ENCODE peak calls at places on chromosomes 7 and 10, in five cellular contexts. N, Q, I, X and E are unnamed samples.
A peak's percentile ranks its signal among the peaks of the same experiment; 100 is the strongest.

GRCh38 chr7:2785071-2785500 is 59.0 kb downstream of the GNA12 start:
- DNase-seq in X (peak; percentile 59), I (no peak), Q (peak; percentile 42), N (no peak), E (no peak)

GRCh38 chr10:71295641-71296040 is 23.4 kb upstream of the SLC29A3 start:
- DNase-seq in N (no peak), Q (no peak), I (peak; percentile 43), X (no peak), E (no peak)

GRCh38 chr7:13179011-13179574 is 491.7 kb downstream of the ARL4A start:
- DNase-seq in N (no peak), I (no peak), X (no peak), Q (peak; percentile 12), E (no peak)

GRCh38 chr10:119737827-119738226 is 12.0 kb downstream of the INPP5F start:
- DNase-seq in I (no peak), Q (peak; percentile 77), X (peak; percentile 84), N (no peak), E (peak; percentile 69)

GRCh38 chr10:1715821-1716220 is 21.5 kb downstream of the ADARB2 start:
- DNase-seq in Q (no peak), N (no peak), X (peak; percentile 1), I (no peak), E (no peak)

GRCh38 chr10:5587151-5588079 is 62.7 kb downstream of the CALML3 start:
- DNase-seq in N (no peak), X (no peak), I (no peak), Q (peak; percentile 43), E (peak; percentile 31)

GRCh38 chr7:131629203-131629871 is 72.9 kb upstream of the PODXL start:
- DNase-seq in Q (peak; percentile 39), N (no peak), I (peak; percentile 61), X (peak; percentile 55), E (no peak)

GRCh38 chr10:74058658-74059057 is 60.7 kb downstream of the VCL start:
- DNase-seq in I (no peak), Q (peak; percentile 35), X (peak; percentile 55), N (no peak), E (no peak)

GRCh38 chr7:147978651-147979050 is 611.9 kb upstream of the C7orf33 start:
- DNase-seq in N (no peak), I (no peak), X (no peak), Q (no peak), E (no peak)

GRCh38 chr7:93047514-93048099 is 70.2 kb downstream of the SAMD9 start:
- DNase-seq in I (no peak), X (no peak), N (no peak), Q (no peak), E (no peak)

GRCh38 chr7:26531926-26532325 is 240.3 kb downstream of the SNX10 start:
- DNase-seq in Q (no peak), X (no peak), I (no peak), N (no peak), E (no peak)

GRCh38 chr10:57113545-57113944 is 752.5 kb upstream of the ZWINT start:
- DNase-seq in X (no peak), I (no peak), Q (no peak), N (no peak), E (no peak)

GRCh38 chr10:103452714-103453230 is 602 bp upstream of the CALHM2 start:
- DNase-seq in Q (no peak), X (no peak), N (no peak), I (peak; percentile 45), E (no peak)
- H3K4me3 ChIP-seq in Q (no peak overlapping the region), X (peak overlapping the region; percentile 43), N (peak overlapping the region; percentile 78), I (peak overlapping the region; percentile 77), E (peak overlapping the region; percentile 77)

GRCh38 chr10:101222683-101223273 is 6.5 kb downstream of the LBX1 start:
- DNase-seq in N (no peak), X (no peak), I (peak; percentile 85), Q (no peak), E (no peak)

GRCh38 chr10:101224910-101225823 is 4.1 kb downstream of the LBX1 start:
- DNase-seq in I (no peak), Q (no peak), X (no peak), N (no peak), E (no peak)

GRCh38 chr10:101223274-101224059 is 5.8 kb downstream of the LBX1 start:
- DNase-seq in Q (no peak), I (no peak), N (no peak), X (no peak), E (no peak)

GRCh38 chr10:101225846-101226361 is 3.4 kb downstream of the LBX1 start:
- DNase-seq in I (no peak), N (no peak), Q (no peak), X (no peak), E (no peak)

GRCh38 chr10:101224060-101224909 is 5.0 kb downstream of the LBX1 start:
- DNase-seq in N (no peak), X (no peak), Q (no peak), I (no peak), E (no peak)
- H3K4me1 ChIP-seq in N (peaks cover 50% of the 10 kb centered on the region), X (peaks cover 35% of the 10 kb centered on the region), Q (peaks cover 4% of the 10 kb centered on the region), I (peaks cover 63% of the 10 kb centered on the region), E (no peaks in the 10 kb centered on the region)

GRCh38 chr10:68735119-68735518 is 14.1 kb downstream of the CCAR1 start:
- DNase-seq in Q (no peak), N (no peak), X (no peak), I (no peak), E (no peak)

GRCh38 chr10:68727146-68727545 is 6.1 kb downstream of the CCAR1 start:
- DNase-seq in I (no peak), N (no peak), X (no peak), Q (no peak), E (no peak)

GRCh38 chr10:68734349-68734748 is 13.3 kb downstream of the CCAR1 start:
- DNase-seq in X (no peak), N (no peak), Q (no peak), I (no peak), E (no peak)

GRCh38 chr10:68732651-68733050 is 11.6 kb downstream of the CCAR1 start:
- DNase-seq in N (no peak), I (no peak), Q (no peak), X (no peak), E (no peak)
- H3K36me3 ChIP-seq in N (peaks cover 34% of the 10 kb centered on the region), I (peaks cover 98% of the 10 kb centered on the region), Q (peaks cover 72% of the 10 kb centered on the region), X (peaks cover 90% of the 10 kb centered on the region), E (no peaks in the 10 kb centered on the region)

GRCh38 chr7:128406147-128406985 is 3.4 kb downstream of the IMPDH1 start:
- DNase-seq in X (no peak), Q (no peak), N (no peak), I (no peak), E (no peak)
- H3K4me3 ChIP-seq in X (peak overlapping the region; percentile 78), Q (peak overlapping the region; percentile 65), N (no peak overlapping the region), I (peak overlapping the region; percentile 76), E (peak overlapping the region; percentile 76)

GRCh38 chr7:134703781-134704180 is 57.1 kb downstream of the BPGM start:
- DNase-seq in N (no peak), Q (peak; percentile 48), X (peak; percentile 86), I (no peak), E (no peak)

GRCh38 chr7:134707663-134708383 is 61.2 kb downstream of the BPGM start:
- DNase-seq in N (no peak), I (no peak), X (no peak), Q (peak; percentile 33), E (no peak)

GRCh38 chr7:134704827-134705226 is 58.2 kb downstream of the BPGM start:
- DNase-seq in Q (no peak), N (no peak), X (no peak), I (no peak), E (no peak)

GRCh38 chr7:134706468-134706867 is 59.8 kb downstream of the BPGM start:
- DNase-seq in Q (no peak), I (no peak), N (no peak), X (no peak), E (no peak)

DNA sequence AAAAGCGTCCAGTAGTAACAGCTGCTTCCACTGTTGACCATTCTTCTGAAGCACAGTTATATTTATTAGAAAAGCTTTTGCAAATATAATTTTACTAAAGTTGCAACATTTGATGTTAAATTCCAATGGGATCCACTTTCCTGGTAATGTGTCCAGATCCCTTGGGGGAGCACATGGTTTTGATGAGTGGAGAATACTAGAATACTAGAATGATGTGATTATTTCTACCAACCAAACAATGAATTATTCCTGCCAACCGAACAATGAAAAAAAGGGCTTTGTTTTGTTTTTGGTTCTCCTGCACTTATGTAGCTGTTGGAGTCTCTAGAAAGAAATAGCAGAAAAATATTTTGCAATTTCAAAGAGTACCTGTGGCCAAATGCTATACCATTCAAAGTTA is 59.1 kb downstream of the BPGM start:
- DNase-seq in N (no peak), I (no peak), Q (no peak), X (no peak), E (no peak)
- H3K4me1 ChIP-seq in N (peaks cover 8% of the 10 kb centered on the region), I (no peaks in the 10 kb centered on the region), Q (peaks cover 4% of the 10 kb centered on the region), X (peaks cover 7% of the 10 kb centered on the region), E (no peaks in the 10 kb centered on the region)

GRCh38 chr10:50314169-50315071 is 63.1 kb upstream of the ASAH2 start:
- DNase-seq in Q (no peak), X (no peak), I (no peak), N (no peak), E (no peak)

GRCh38 chr10:50316169-50316568 is 64.9 kb upstream of the ASAH2 start:
- DNase-seq in I (no peak), N (no peak), X (no peak), Q (peak; percentile 35), E (no peak)

GRCh38 chr10:50312464-50313437 is 61.4 kb upstream of the ASAH2 start:
- DNase-seq in X (peak; percentile 54), Q (peak; percentile 57), N (no peak), I (no peak), E (no peak)

GRCh38 chr10:50309342-50309741 is 58.0 kb upstream of the ASAH2 start:
- DNase-seq in Q (no peak), N (no peak), I (no peak), X (no peak), E (no peak)

DNA sequence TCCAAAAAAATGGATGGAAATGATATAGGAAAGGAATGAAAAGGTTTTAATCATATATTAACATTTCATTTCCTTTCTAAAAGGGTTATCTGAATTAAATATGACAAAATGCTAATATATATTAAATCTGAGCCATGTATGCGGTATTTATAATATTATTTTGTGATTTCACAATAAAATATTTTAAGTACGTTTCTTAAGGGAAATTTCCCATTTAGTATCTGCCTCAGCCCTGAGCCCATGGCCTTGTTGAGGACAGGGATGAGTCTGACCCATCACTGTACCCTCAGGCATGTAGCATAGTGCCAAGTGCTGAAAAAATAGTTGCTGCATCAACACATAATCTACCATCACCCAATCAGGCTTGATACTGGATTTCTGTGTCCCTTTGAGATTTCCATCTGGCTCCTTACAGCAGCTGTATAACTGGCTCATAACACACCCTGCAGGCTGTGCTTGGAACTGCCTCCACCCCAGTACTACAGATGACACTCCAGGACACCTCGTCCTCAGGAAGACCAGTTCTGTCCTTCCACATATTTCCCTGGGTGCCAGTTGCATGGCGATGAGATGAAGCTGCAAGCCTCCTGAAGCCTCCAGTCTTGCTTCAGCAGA is 59.4 kb upstream of the ASAH2 start:
- DNase-seq in X (no peak), N (peak; percentile 12), I (no peak), Q (peak; percentile 15), E (peak; percentile 62)
- H3K36me3 ChIP-seq in X (peaks cover 55% of the 10 kb centered on the region), N (peaks cover 23% of the 10 kb centered on the region), I (peaks cover 49% of the 10 kb centered on the region), Q (peaks cover 8% of the 10 kb centered on the region), E (no peaks in the 10 kb centered on the region)